ENCODE peak calls at places on chromosomes 6 and 20, in six cellular contexts. V is neural crest cell, L is WTC11, J is cardiac muscle cell, U is breast epithelium, G is GM20000. Y is an unnamed sample.

GRCh38 chr6:11460837-11461661 is 76.5 kb upstream of the TMEM170B start:
- DNase-seq in V (no peak), L (no peak), J (no peak), U (no peak), G (peak), Y (no peak)

GRCh38 chr6:130371921-130372320 is 6.1 kb downstream of the TMEM200A start:
- DNase-seq in V (no peak), L (no peak), J (peak), U (no peak), G (no peak), Y (no peak)

GRCh38 chr20:38805502-38805957 is at the start of gene PPP1R16B:
- DNase-seq in V (peak), L (peak), J (peak), U (peak), G (peak), Y (no peak)

GRCh38 chr6:108562503-108562993 is 1.8 kb downstream of the FOXO3 start:
- DNase-seq in V (peak), L (peak), J (peak), U (peak), G (no peak), Y (no peak)

GRCh38 chr20:10927936-10928860 is 254.4 kb upstream of the JAG1 start:
- DNase-seq in V (no peak), L (no peak), J (peak), U (no peak), G (no peak), Y (no peak)

GRCh38 chr20:37640600-37641561 is 52.9 kb upstream of the CTNNBL1 start:
- DNase-seq in V (no peak), L (no peak), J (peak), U (no peak), G (no peak), Y (no peak)

GRCh38 chr20:45436732-45437485 is 21.0 kb downstream of the PIGT start:
- DNase-seq in V (peak), L (peak), J (peak), U (peak), G (peak), Y (no peak)

GRCh38 chr20:31666258-31667042 is 28.7 kb downstream of the COX4I2 start:
- DNase-seq in V (no peak), L (no peak), J (no peak), U (no peak), G (no peak), Y (no peak)

GRCh38 chr6:44219053-44219814 is 2.5 kb downstream of the MYMX start:
- DNase-seq in V (peak), L (peak), J (peak), U (peak), G (peak), Y (no peak)

GRCh38 chr6:44009425-44010321 is 117.6 kb downstream of the MRPL14 start:
- DNase-seq in V (no peak), L (no peak), J (no peak), U (no peak), G (no peak), Y (no peak)

GRCh38 chr6:15062311-15063252 is 183.3 kb upstream of the JARID2 start:
- DNase-seq in V (no peak), L (no peak), J (peak), U (no peak), G (no peak), Y (no peak)

GRCh38 chr6:148140772-148141557 is 201.7 kb upstream of the SASH1 start:
- DNase-seq in V (no peak), L (no peak), J (no peak), U (no peak), G (no peak), Y (no peak)

GRCh38 chr6:54579011-54579410 is 267.6 kb upstream of the FAM83B start:
- DNase-seq in V (peak), L (no peak), J (peak), U (no peak), G (no peak), Y (no peak)

GRCh38 chr6:43128926-43129325 is 42.1 kb upstream of the SRF start:
- DNase-seq in V (no peak), L (no peak), J (no peak), U (no peak), G (no peak), Y (no peak)

GRCh38 chr6:158938811-158939254 is 61.2 kb downstream of the RSPH3 start:
- DNase-seq in V (no peak), L (peak), J (peak), U (no peak), G (no peak), Y (peak)

DNA sequence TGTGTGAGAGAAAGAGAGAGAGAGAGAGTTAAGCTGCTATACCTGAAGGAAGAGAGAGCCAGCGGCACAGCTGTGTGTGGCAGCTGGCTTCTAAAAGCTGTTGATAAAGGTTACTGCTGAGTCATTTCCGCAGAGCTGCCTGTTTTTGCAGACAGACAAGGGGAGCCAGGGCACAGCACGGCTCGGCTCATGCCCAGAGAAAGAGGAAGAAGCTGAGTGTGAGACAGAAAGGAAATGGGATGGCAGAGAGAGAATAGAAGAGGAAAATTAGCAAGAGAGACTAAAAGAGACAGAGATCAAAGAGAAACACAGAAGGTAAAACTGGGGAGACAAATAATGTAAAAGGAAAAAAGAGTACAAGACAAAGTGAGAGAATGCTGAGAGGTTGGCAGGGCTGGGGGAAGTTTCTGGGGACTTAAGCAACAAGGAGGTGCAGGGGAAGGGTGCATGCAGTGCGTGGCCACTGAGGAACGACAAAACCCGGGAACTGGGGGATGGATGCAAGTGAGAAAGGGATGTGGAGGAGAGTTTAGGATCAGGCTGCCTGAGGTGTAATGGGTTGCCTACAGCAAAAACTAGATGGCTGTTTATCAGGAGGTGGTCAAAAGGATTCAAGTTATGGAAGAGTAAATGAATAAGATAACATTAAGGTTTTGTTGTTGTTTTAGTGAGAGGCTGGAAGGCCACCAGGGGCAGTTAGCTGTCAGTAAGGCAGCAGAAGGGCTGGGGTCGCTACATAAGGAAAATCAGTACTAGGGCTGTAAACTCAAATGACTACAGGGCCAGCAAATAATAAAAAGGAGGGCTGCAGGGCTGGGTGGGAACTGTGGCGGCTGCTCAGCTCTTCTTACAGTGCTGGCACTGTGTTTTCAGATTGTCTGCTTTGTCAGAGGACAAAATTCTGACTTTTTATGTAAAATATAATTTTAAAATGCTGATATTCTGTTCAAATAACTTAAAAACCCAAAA is 22.9 kb downstream of the HLA-A start:
- DNase-seq in V (no peak), L (peak), J (peak), U (peak), G (peak), Y (no peak)
- TF ChIP-seq CTCF in V (no peak), L (no peak), J (no peak), U (no peak), G (no peak), Y (peak)

DNA sequence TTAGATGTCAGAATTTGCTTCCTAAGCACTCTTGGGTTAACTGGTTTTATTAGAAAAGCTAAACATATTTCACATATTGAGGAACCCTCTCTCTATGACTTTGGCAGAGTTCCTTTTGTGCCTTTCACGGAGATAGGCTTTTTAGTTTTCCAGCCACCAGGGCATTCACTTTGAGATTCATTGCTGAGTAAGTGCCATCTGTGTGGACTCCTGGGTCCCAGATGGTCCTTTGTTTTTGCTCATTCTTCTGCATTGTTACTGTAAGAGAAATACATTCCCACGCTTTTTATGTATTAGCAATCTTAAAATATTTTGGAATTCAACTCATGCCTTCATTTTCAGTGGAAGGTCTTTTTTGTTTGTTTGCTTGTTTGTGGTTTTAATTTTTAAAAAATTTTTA is 76.3 kb upstream of the PHACTR2 start:
- DNase-seq in V (no peak), L (no peak), J (no peak), U (no peak), G (no peak), Y (no peak)
- TF ChIP-seq CTCF in V (no peak), L (no peak), J (no peak), U (no peak), G (no peak), Y (no peak)

GRCh38 chr6:16168858-16169257 is 40.0 kb downstream of the MYLIP start:
- DNase-seq in V (no peak), L (no peak), J (peak), U (no peak), G (no peak), Y (no peak)
- TF ChIP-seq CTCF in V (peak), L (no peak), J (peak), U (no peak), G (peak), Y (peak)

GRCh38 chr6:122871079-122871478 is 82.0 kb downstream of the SMPDL3A start:
- DNase-seq in V (no peak), L (no peak), J (peak), U (no peak), G (no peak), Y (no peak)
- TF ChIP-seq CTCF in V (no peak), L (no peak), J (no peak), U (no peak), G (no peak), Y (no peak)